ENCODE peak calls at places on chromosomes 11 and 22, in four cellular contexts. One of them, this sample, is unnamed.

GRCh38 chr11:68545796-68546195 is 85.2 kb downstream of the PPP6R3 start:
- DNase-seq in psoas muscle: no peak
- DNase-seq in brain microvascular endothelial cell: no peak
- DNase-seq in spleen: no peak
- DNase-seq in this sample: no peak

GRCh38 chr11:17352925-17353227 is 1.3 kb downstream of the NCR3LG1 start:
- DNase-seq in psoas muscle: no peak
- DNase-seq in spleen: peak; percentile 86
- DNase-seq in brain microvascular endothelial cell: no peak
- DNase-seq in this sample: no peak

GRCh38 chr22:49976439-49977175 is 16.0 kb downstream of the PIM3 start:
- DNase-seq in brain microvascular endothelial cell: no peak
- DNase-seq in spleen: no peak
- DNase-seq in psoas muscle: no peak
- DNase-seq in this sample: no peak

GRCh38 chr11:62020661-62021060 is 53.2 kb upstream of the FTH1 start:
- DNase-seq in psoas muscle: no peak
- DNase-seq in spleen: peak; percentile 67
- DNase-seq in brain microvascular endothelial cell: no peak
- DNase-seq in this sample: no peak

GRCh38 chr11:102794382-102794781 is 3.6 kb downstream of the MMP1 start:
- DNase-seq in spleen: no peak
- DNase-seq in brain microvascular endothelial cell: peak; percentile 66
- DNase-seq in psoas muscle: no peak
- DNase-seq in this sample: no peak

GRCh38 chr11:127332896-127333295 is 332.3 kb upstream of the KIRREL3 start:
- DNase-seq in psoas muscle: no peak
- DNase-seq in spleen: no peak
- DNase-seq in brain microvascular endothelial cell: no peak
- DNase-seq in this sample: no peak

GRCh38 chr11:8389034-8389996 is 125.6 kb upstream of the LMO1 start:
- DNase-seq in psoas muscle: no peak
- DNase-seq in spleen: no peak
- DNase-seq in brain microvascular endothelial cell: no peak
- DNase-seq in this sample: no peak

GRCh38 chr22:23910496-23911190 is 16.5 kb downstream of the MIF start:
- DNase-seq in spleen: no peak
- DNase-seq in brain microvascular endothelial cell: no peak
- DNase-seq in psoas muscle: no peak
- DNase-seq in this sample: no peak

GRCh38 chr11:102599642-102600261 is 25.4 kb downstream of the MMP20 start:
- DNase-seq in brain microvascular endothelial cell: peak; percentile 89
- DNase-seq in spleen: no peak
- DNase-seq in psoas muscle: no peak
- DNase-seq in this sample: peak; percentile 97

GRCh38 chr11:75768909-75769771 is 562 bp downstream of the DGAT2 start:
- DNase-seq in spleen: no peak
- DNase-seq in psoas muscle: peak; percentile 42
- DNase-seq in brain microvascular endothelial cell: no peak
- DNase-seq in this sample: no peak

GRCh38 chr11:75766449-75767227 is 1.9 kb upstream of the DGAT2 start:
- DNase-seq in brain microvascular endothelial cell: no peak
- DNase-seq in psoas muscle: no peak
- DNase-seq in spleen: no peak
- DNase-seq in this sample: no peak

GRCh38 chr11:75768112-75768908 is at the start of gene DGAT2:
- DNase-seq in spleen: peak; percentile 96
- DNase-seq in brain microvascular endothelial cell: peak; percentile 12
- DNase-seq in psoas muscle: peak; percentile 88
- DNase-seq in this sample: no peak

GRCh38 chr11:75767793-75768111 is 826 bp upstream of the DGAT2 start:
- DNase-seq in psoas muscle: no peak
- DNase-seq in spleen: no peak
- DNase-seq in brain microvascular endothelial cell: no peak
- DNase-seq in this sample: no peak

DNA sequence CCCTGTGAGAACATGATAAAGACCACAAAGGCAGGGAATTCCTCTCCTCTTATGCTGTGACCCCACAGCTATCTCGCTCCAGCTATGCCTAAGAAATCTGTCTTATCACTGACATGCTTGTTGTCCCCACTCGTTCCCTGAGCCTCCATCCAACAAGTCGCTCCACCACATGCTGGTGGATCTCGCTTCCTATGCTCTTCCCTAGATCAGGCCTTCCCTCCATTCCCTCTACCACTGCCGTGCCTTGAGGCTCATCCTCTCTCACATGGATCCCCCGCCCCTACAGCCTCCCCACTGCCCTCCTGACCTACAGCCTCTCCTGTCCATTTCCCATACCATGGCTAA is 1.4 kb upstream of the DGAT2 start:
- DNase-seq in spleen: no peak
- DNase-seq in brain microvascular endothelial cell: no peak
- DNase-seq in psoas muscle: no peak
- DNase-seq in this sample: no peak
- H3K27me3 ChIP-seq in spleen: peaks cover 8% of the 10 kb centered on the region
- H3K27me3 ChIP-seq in brain microvascular endothelial cell: peaks cover 19% of the 10 kb centered on the region
- H3K27me3 ChIP-seq in psoas muscle: no peaks in the 10 kb centered on the region
- H3K27me3 ChIP-seq in this sample: peaks cover 25% of the 10 kb centered on the region

DNA sequence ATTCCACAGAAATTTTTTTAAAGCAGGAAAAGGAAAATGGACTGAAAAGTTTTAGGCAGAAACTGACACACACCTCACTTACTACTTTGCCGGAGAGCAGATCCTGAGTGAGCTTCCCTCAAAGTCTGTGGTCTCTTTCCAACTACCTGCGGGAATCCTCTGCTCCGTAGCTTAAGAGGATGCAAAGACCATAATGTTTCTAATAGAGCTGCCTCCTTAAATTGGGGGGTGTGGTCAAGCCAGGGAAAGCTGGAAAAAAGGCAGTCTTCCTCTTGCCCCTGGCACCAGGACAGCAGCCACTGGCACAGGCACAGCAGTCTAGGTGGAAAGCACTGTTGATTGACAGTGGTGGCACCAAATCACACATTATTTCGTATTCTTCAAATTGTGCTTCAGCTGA is at the start of gene ETS1:
- DNase-seq in brain microvascular endothelial cell: no peak
- DNase-seq in psoas muscle: no peak
- DNase-seq in spleen: no peak
- DNase-seq in this sample: no peak
- H3K4me3 ChIP-seq in brain microvascular endothelial cell: peak within 1 kb of the TSS; percentile 40
- H3K4me3 ChIP-seq in psoas muscle: peak within 1 kb of the TSS; percentile 43
- H3K4me3 ChIP-seq in spleen: peak within 1 kb of the TSS; percentile 34
- H3K4me3 ChIP-seq in this sample: no peak within 1 kb of the TSS

GRCh38 chr11:70511345-70511744 is 113.0 kb downstream of the CTTN start:
- DNase-seq in brain microvascular endothelial cell: no peak
- DNase-seq in psoas muscle: no peak
- DNase-seq in spleen: no peak
- DNase-seq in this sample: no peak
- TF ChIP-seq CTCF in brain microvascular endothelial cell: peak; percentile 14
- TF ChIP-seq CTCF in psoas muscle: no peak
- TF ChIP-seq CTCF in spleen: no peak
- TF ChIP-seq CTCF in this sample: peak; percentile 30

GRCh38 chr11:120606116-120607010 is 94.8 kb downstream of the GRIK4 start:
- DNase-seq in brain microvascular endothelial cell: no peak
- DNase-seq in psoas muscle: peak; percentile 11
- DNase-seq in spleen: peak; percentile 59
- DNase-seq in this sample: no peak
- H3K27me3 ChIP-seq in brain microvascular endothelial cell: no peaks in the 10 kb centered on the region
- H3K27me3 ChIP-seq in psoas muscle: peaks cover 4% of the 10 kb centered on the region
- H3K27me3 ChIP-seq in spleen: no peaks in the 10 kb centered on the region
- H3K27me3 ChIP-seq in this sample: no peaks in the 10 kb centered on the region

This sample was measured in kidney epithelial cell.